ENCODE peak calls at places on chromosomes 3 and 15, in ten cellular contexts. U, I, H, V, L, E, O, D, T and R are unnamed samples.

GRCh38 chr3:121718205-121718846 is 31.2 kb downstream of the GOLGB1 start:
- ATAC-seq in O (no peak), U (no peak), H (no peak), L (no peak), V (no peak), D (no peak), I (no peak), E (no peak), T (peak), R (no peak)

GRCh38 chr3:124632566-124633140 is 97.6 kb upstream of the UMPS start:
- ATAC-seq in H (no peak), V (no peak), L (no peak), T (no peak), D (no peak), O (no peak), U (no peak), E (no peak), I (no peak), R (no peak)

GRCh38 chr3:35745802-35746484 is 106.6 kb downstream of the ARPP21 start:
- ATAC-seq in L (no peak), H (no peak), E (no peak), T (no peak), O (no peak), D (no peak), I (no peak), V (no peak), U (no peak), R (no peak)

GRCh38 chr15:60548101-60548500 is 69.2 kb upstream of the ICE2 start:
- ATAC-seq in U (no peak), E (no peak), T (peak), D (peak), L (no peak), H (no peak), O (no peak), I (peak), V (no peak), R (no peak)

GRCh38 chr15:51935466-51936118 is 36.0 kb downstream of the LEO1 start:
- ATAC-seq in U (no peak), T (no peak), H (no peak), I (peak), D (peak), E (no peak), V (no peak), L (no peak), O (no peak), R (peak)

GRCh38 chr15:84598993-84599392 is 1.8 kb upstream of the ZSCAN2 start:
- ATAC-seq in H (peak), E (peak), T (no peak), U (no peak), V (no peak), O (no peak), L (no peak), D (no peak), I (no peak), R (no peak)

GRCh38 chr3:183210862-183211341 is 42.2 kb upstream of the B3GNT5 start:
- ATAC-seq in H (peak), V (peak), O (peak), I (peak), D (peak), T (no peak), U (peak), L (peak), E (no peak), R (peak)

GRCh38 chr3:180306691-180307090 is 270.0 kb upstream of the PEX5L start:
- ATAC-seq in E (no peak), V (no peak), T (no peak), L (peak), U (peak), H (no peak), D (no peak), I (no peak), O (no peak), R (no peak)

GRCh38 chr15:29800441-29801366 is 21.6 kb downstream of the TJP1 start:
- ATAC-seq in I (no peak), U (no peak), E (no peak), L (no peak), O (peak), H (peak), T (no peak), D (no peak), V (no peak), R (no peak)

GRCh38 chr3:179673522-179673921 is 20.7 kb downstream of the USP13 start:
- ATAC-seq in V (peak), D (no peak), O (peak), E (peak), I (no peak), H (peak), T (no peak), U (peak), L (peak), R (no peak)

GRCh38 chr15:62934236-62934971 is 108.1 kb upstream of the TPM1 start:
- ATAC-seq in D (no peak), V (peak), L (no peak), I (no peak), O (peak), U (peak), T (no peak), H (no peak), E (no peak), R (no peak)

GRCh38 chr15:37765809-37766208 is 168.6 kb upstream of the TMCO5A start:
- ATAC-seq in O (no peak), V (no peak), I (no peak), U (no peak), D (no peak), T (no peak), E (no peak), H (no peak), L (no peak), R (no peak)

GRCh38 chr3:40713795-40714194 is 189.0 kb downstream of the ZNF621 start:
- ATAC-seq in D (no peak), H (no peak), T (no peak), I (no peak), V (no peak), O (no peak), U (no peak), L (no peak), E (no peak), R (peak)

GRCh38 chr15:41048397-41048796 is 67.7 kb downstream of the INO80 start:
- ATAC-seq in L (no peak), T (no peak), H (peak), O (no peak), U (no peak), V (no peak), I (no peak), D (no peak), E (no peak), R (no peak)

GRCh38 chr3:124829175-124829818 is 57.9 kb downstream of the ITGB5 start:
- ATAC-seq in E (no peak), I (no peak), H (no peak), O (peak), V (peak), U (peak), D (no peak), T (no peak), L (no peak), R (no peak)

GRCh38 chr3:195549931-195550519 is 6.9 kb upstream of the PPP1R2 start:
- ATAC-seq in E (no peak), D (peak), T (peak), V (no peak), H (peak), U (peak), L (peak), O (peak), I (peak), R (no peak)

GRCh38 chr3:48429416-48430358 is at the start of gene PLXNB1:
- ATAC-seq in I (peak), D (peak), O (peak), E (peak), H (peak), T (peak), U (peak), V (peak), L (peak), R (peak)

GRCh38 chr3:4571690-4572334 is 78.7 kb downstream of the ITPR1 start:
- ATAC-seq in T (peak), U (no peak), V (no peak), E (peak), L (no peak), H (peak), D (peak), I (peak), O (no peak), R (no peak)

GRCh38 chr3:49638445-49638844 is 35.7 kb upstream of the APEH start:
- ATAC-seq in D (no peak), O (peak), H (no peak), U (peak), L (no peak), E (peak), T (no peak), I (no peak), V (no peak), R (peak)

GRCh38 chr3:192063570-192063969 is 602.6 kb downstream of the PYDC2 start:
- ATAC-seq in T (no peak), U (no peak), V (peak), H (peak), D (no peak), O (peak), I (no peak), E (no peak), L (no peak), R (peak)

GRCh38 chr15:89096664-89097063 is 8.4 kb downstream of the ABHD2 start:
- ATAC-seq in V (peak), I (no peak), D (no peak), L (no peak), U (no peak), O (peak), H (peak), T (no peak), E (no peak), R (no peak)

GRCh38 chr3:10632741-10633140 is 127.4 kb upstream of the ATP2B2 start:
- ATAC-seq in H (no peak), E (no peak), V (no peak), O (no peak), D (no peak), L (no peak), I (no peak), T (no peak), U (no peak), R (no peak)

GRCh38 chr3:31132132-31132769 is 237.8 kb upstream of the GADL1 start:
- ATAC-seq in D (peak), T (no peak), O (peak), L (peak), V (no peak), H (peak), E (peak), I (peak), U (no peak), R (peak)

GRCh38 chr3:21169858-21170257 is 581.2 kb downstream of the ZNF385D start:
- ATAC-seq in I (no peak), U (no peak), L (peak), D (no peak), T (no peak), H (no peak), O (no peak), E (no peak), V (no peak), R (no peak)

GRCh38 chr3:16286672-16287604 is 21.9 kb downstream of the OXNAD1 start:
- ATAC-seq in H (no peak), E (no peak), I (peak), O (no peak), U (no peak), D (peak), L (no peak), V (no peak), T (peak), R (no peak)

GRCh38 chr15:75639191-75639708 is 774 bp downstream of the IMP3 start:
- ATAC-seq in E (no peak), H (no peak), O (no peak), U (no peak), L (no peak), V (no peak), I (no peak), D (no peak), T (no peak), R (peak)

GRCh38 chr15:57516327-57517026 is 75.2 kb upstream of the MYZAP start:
- ATAC-seq in I (no peak), H (no peak), T (no peak), O (no peak), E (no peak), V (no peak), U (no peak), L (peak), D (no peak), R (no peak)

GRCh38 chr3:10363935-10364334 is 43.0 kb upstream of the SEC13 start:
- ATAC-seq in V (no peak), I (peak), U (no peak), E (no peak), O (no peak), D (peak), H (no peak), L (no peak), T (no peak), R (no peak)

GRCh38 chr3:67334588-67334987 is 319.8 kb downstream of the SUCLG2 start:
- ATAC-seq in U (no peak), L (no peak), T (no peak), E (no peak), H (no peak), D (peak), O (no peak), I (peak), V (no peak), R (no peak)

GRCh38 chr3:73148207-73148606 is 86.7 kb downstream of the EBLN2 start:
- ATAC-seq in V (no peak), O (peak), I (no peak), H (no peak), U (no peak), T (no peak), L (peak), D (no peak), E (no peak), R (no peak)

GRCh38 chr3:150351398-150351797 is 56.7 kb upstream of the TSC22D2 start:
- ATAC-seq in O (no peak), V (no peak), T (no peak), E (no peak), L (no peak), I (no peak), D (no peak), U (no peak), H (no peak), R (peak)

GRCh38 chr3:56917740-56918568 is 116.2 kb upstream of the ARHGEF3 start:
- ATAC-seq in U (no peak), L (peak), D (peak), O (no peak), E (no peak), V (no peak), T (no peak), H (no peak), I (peak), R (no peak)

GRCh38 chr3:48656841-48657281 is 5.8 kb downstream of the CELSR3 start:
- ATAC-seq in H (no peak), D (peak), E (no peak), I (peak), T (peak), L (no peak), O (no peak), V (no peak), U (no peak), R (no peak)

GRCh38 chr3:87793322-87793877 is 265.4 kb downstream of the CGGBP1 start:
- ATAC-seq in H (no peak), E (no peak), D (peak), L (peak), I (peak), T (no peak), V (no peak), U (no peak), O (no peak), R (no peak)

GRCh38 chr3:120559228-120560061 is 36.7 kb upstream of the NDUFB4 start:
- ATAC-seq in H (peak), T (peak), L (peak), U (peak), E (peak), O (peak), I (peak), V (peak), D (peak), R (peak)

GRCh38 chr3:24890012-24890411 is 395.4 kb upstream of the THRB start:
- ATAC-seq in V (no peak), O (no peak), U (no peak), I (no peak), L (peak), D (no peak), H (no peak), T (no peak), E (no peak), R (peak)

GRCh38 chr3:123634149-123635051 is 49.5 kb upstream of the HACD2 start:
- ATAC-seq in E (no peak), I (no peak), H (peak), D (no peak), T (no peak), L (no peak), O (no peak), V (no peak), U (peak), R (no peak)

GRCh38 chr3:37537914-37538691 is 323.6 kb upstream of the CTDSPL start:
- ATAC-seq in D (no peak), T (no peak), E (no peak), H (no peak), L (peak), U (peak), O (peak), I (no peak), V (peak), R (no peak)

GRCh38 chr15:64461577-64462162 is 1.3 kb downstream of the ZNF609 start:
- ATAC-seq in T (peak), L (peak), D (peak), O (peak), H (peak), E (peak), V (peak), I (peak), U (peak), R (peak)